ENCODE peak calls at places on chromosomes 11 and 22, in ten cellular contexts. E is effector memory CD4-positive, alpha-beta T cell; U is Panc1; S is transverse colon; X is epithelial cell of prostate; D is heart right ventricle; V is right lobe of liver; L is stomach; K is endodermal cell; H is IMR-90. G is an unnamed sample.

GRCh38 chr22:30240541-30241417 is 5.8 kb downstream of the LIF start:
- DNase-seq in H (peak), S (no peak), K (no peak), U (no peak), V (no peak), D (no peak), L (no peak), E (no peak), X (no peak), G (no peak)

GRCh38 chr11:119144825-119145476 is 3.9 kb upstream of the ABCG4 start:
- DNase-seq in E (no peak), S (peak), V (peak), X (no peak), L (peak), H (peak), D (peak), K (peak), U (peak), G (peak)

GRCh38 chr11:47408598-47409439 is 429 bp downstream of the SLC39A13 start:
- DNase-seq in U (no peak), S (peak), L (peak), X (peak), D (peak), V (peak), K (peak), H (peak), E (no peak), G (no peak)

GRCh38 chr22:43094085-43094484 is 4.9 kb upstream of the TTLL1 start:
- DNase-seq in S (peak), U (no peak), V (peak), D (peak), K (peak), H (peak), E (no peak), X (peak), L (peak), G (no peak)

GRCh38 chr11:65851083-65851579 is 6.8 kb downstream of the CFL1 start:
- DNase-seq in H (no peak), K (peak), V (no peak), L (no peak), D (no peak), U (no peak), S (no peak), X (no peak), E (no peak), G (no peak)

GRCh38 chr11:74744277-74744676 is 4.4 kb upstream of the RNF169 start:
- DNase-seq in V (no peak), L (no peak), U (no peak), E (no peak), D (no peak), K (no peak), X (no peak), S (no peak), H (peak), G (no peak)

GRCh38 chr11:11072067-11072466 is 214.2 kb upstream of the ZBED5 start:
- DNase-seq in L (no peak), S (no peak), K (peak), H (no peak), U (no peak), E (no peak), X (peak), D (no peak), V (no peak), G (no peak)

GRCh38 chr11:133541331-133542095 is 9.2 kb upstream of the OPCML start:
- DNase-seq in X (no peak), L (no peak), S (no peak), D (no peak), E (no peak), K (peak), U (no peak), H (no peak), V (no peak), G (no peak)

GRCh38 chr22:36433318-36434231 is 45.8 kb upstream of the MYH9 start:
- DNase-seq in V (peak), L (peak), D (no peak), E (no peak), K (peak), S (peak), X (no peak), U (no peak), H (no peak), G (no peak)

GRCh38 chr11:59088164-59088563 is 2.1 kb downstream of the GLYATL1B start:
- DNase-seq in U (no peak), L (no peak), D (no peak), V (no peak), H (no peak), K (no peak), X (no peak), E (no peak), S (no peak), G (no peak)

GRCh38 chr11:116421529-116422185 is 351.1 kb downstream of the BUD13 start:
- DNase-seq in X (no peak), L (no peak), D (no peak), U (no peak), S (no peak), V (no peak), K (peak), E (no peak), H (no peak), G (no peak)

GRCh38 chr11:106030609-106031008 is 8.6 kb upstream of the MSANTD4 start:
- DNase-seq in H (no peak), U (no peak), X (no peak), K (no peak), D (no peak), E (no peak), S (no peak), L (no peak), V (no peak), G (no peak)

GRCh38 chr22:46373838-46374662 is 38.5 kb downstream of the TRMU start:
- DNase-seq in V (no peak), X (no peak), K (no peak), L (no peak), S (peak), U (no peak), E (no peak), H (no peak), D (no peak), G (no peak)

GRCh38 chr11:130431337-130431773 is 2.9 kb upstream of the ADAMTS8 start:
- DNase-seq in V (peak), X (no peak), L (peak), E (peak), U (no peak), H (peak), K (peak), S (peak), D (peak), G (peak)

GRCh38 chr22:28333106-28333505 is 346.5 kb downstream of the TTC28 start:
- DNase-seq in S (no peak), X (no peak), L (no peak), H (no peak), E (no peak), U (no peak), D (no peak), V (no peak), K (no peak), G (no peak)

GRCh38 chr11:67310246-67311050 is 7.1 kb downstream of the SSH3 start:
- DNase-seq in H (no peak), K (peak), E (no peak), U (no peak), X (no peak), D (no peak), V (no peak), S (no peak), L (peak), G (no peak)

GRCh38 chr11:126282361-126282741 is 542 bp upstream of the TIRAP start:
- DNase-seq in E (peak), U (no peak), V (peak), L (peak), H (peak), D (peak), K (peak), X (no peak), S (peak), G (peak)

GRCh38 chr11:47983464-47984397 is 3.4 kb downstream of the PTPRJ start:
- DNase-seq in H (peak), V (no peak), S (no peak), K (no peak), L (no peak), X (no peak), D (no peak), U (no peak), E (no peak), G (no peak)

GRCh38 chr11:7606496-7606895 is 66.8 kb downstream of the CYB5R2 start:
- DNase-seq in X (no peak), S (no peak), E (no peak), H (no peak), L (no peak), U (no peak), K (no peak), D (no peak), V (no peak), G (no peak)

GRCh38 chr11:36312593-36312990 is 16.5 kb downstream of the PRR5L start:
- DNase-seq in D (no peak), U (no peak), V (no peak), X (peak), E (no peak), L (no peak), H (peak), K (no peak), S (no peak), G (no peak)

GRCh38 chr11:31815743-31816466 is 4.8 kb upstream of the PAX6 start:
- DNase-seq in U (no peak), X (no peak), K (peak), L (no peak), E (no peak), S (no peak), H (no peak), D (no peak), V (no peak), G (no peak)

GRCh38 chr22:39092111-39092867 is 4.8 kb upstream of the APOBEC3H start:
- DNase-seq in X (no peak), V (no peak), S (no peak), K (no peak), H (no peak), D (no peak), E (no peak), L (no peak), U (no peak), G (no peak)

DNA sequence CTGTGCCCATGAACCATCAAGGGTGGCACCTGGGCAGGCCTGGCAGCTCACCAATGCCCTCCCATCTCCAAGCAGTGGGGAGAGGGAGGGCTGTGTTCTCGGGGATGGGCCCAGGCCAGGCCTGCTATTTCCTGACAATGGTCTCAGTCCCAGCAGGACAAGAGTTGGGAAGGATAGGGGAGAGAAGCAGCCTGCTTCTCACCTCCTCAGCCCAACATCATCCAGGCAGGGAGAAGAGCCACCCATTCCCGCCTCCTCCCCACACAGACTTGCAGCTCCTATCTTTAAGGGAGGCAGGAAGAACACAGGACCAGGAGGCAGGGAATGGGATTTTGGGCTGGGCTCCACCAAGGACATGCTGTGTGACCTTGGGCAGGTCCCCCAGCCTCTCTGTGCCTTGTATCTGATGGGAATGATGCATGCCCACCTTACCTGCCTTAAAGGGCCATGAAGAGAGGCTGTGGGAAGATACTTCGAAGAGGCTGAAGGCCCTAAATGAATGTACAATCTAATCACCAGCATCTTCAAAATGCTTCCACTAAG is 108.7 kb downstream of the DSCAML1 start:
- DNase-seq in V (no peak), K (no peak), D (no peak), H (no peak), L (no peak), U (no peak), E (no peak), X (no peak), S (no peak), G (no peak)
- H3K27ac ChIP-seq in V (no peak), K (no peak), D (no peak), H (no peak), L (no peak), U (no peak), E (no peak), X (no peak), S (no peak), G (peak)

GRCh38 chr22:18085188-18085587 is 7.4 kb downstream of the PEX26 start:
- DNase-seq in D (no peak), E (no peak), L (peak), X (no peak), H (peak), V (peak), S (peak), K (no peak), U (no peak), G (no peak)
- H3K27ac ChIP-seq in D (no peak), E (no peak), L (peak), X (peak), H (no peak), V (peak), S (peak), K (no peak), U (no peak), G (no peak)

GRCh38 chr11:71963468-71963867 is 34.6 kb downstream of the RNF121 start:
- DNase-seq in X (no peak), U (no peak), E (no peak), H (no peak), V (no peak), D (no peak), S (no peak), K (no peak), L (no peak), G (no peak)

GRCh38 chr11:71964641-71965040 is 34.1 kb upstream of the IL18BP start:
- DNase-seq in E (no peak), U (no peak), L (no peak), K (no peak), V (no peak), S (no peak), X (no peak), H (no peak), D (no peak), G (no peak)

DNA sequence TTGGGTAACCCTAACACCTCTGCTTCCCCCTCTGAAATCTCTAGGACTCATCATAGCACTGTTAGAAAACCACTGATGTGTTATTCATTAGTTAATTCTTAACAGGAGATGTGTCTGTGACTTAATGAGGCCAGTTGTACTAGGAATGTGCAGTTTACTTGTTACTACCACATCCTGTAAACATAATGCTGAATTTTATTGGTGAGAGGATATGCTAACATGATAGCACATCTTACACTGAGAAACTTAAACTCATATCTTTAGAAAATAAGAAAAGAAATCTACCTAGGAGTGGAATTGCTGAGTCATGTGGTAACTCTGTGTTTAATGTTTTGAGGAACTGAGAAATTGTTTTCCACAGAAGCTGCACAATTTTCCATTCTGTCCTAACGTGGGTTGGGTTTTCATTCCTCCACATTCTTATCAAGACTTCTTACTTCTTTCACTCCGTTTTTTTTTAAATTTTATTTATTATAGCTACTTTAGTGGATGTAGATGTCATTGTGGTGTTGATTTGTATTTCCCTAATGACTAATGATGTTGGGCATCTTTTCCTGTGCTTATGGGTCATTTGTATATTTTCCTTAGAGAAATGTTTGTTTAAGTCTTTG is 33.7 kb downstream of the RNF121 start:
- DNase-seq in H (peak), X (no peak), K (no peak), L (no peak), U (no peak), V (no peak), S (no peak), E (no peak), D (no peak), G (no peak)
- H3K27ac ChIP-seq in H (no peak), X (peak), K (no peak), L (no peak), U (no peak), V (no peak), S (peak), E (no peak), D (no peak), G (no peak)

DNA sequence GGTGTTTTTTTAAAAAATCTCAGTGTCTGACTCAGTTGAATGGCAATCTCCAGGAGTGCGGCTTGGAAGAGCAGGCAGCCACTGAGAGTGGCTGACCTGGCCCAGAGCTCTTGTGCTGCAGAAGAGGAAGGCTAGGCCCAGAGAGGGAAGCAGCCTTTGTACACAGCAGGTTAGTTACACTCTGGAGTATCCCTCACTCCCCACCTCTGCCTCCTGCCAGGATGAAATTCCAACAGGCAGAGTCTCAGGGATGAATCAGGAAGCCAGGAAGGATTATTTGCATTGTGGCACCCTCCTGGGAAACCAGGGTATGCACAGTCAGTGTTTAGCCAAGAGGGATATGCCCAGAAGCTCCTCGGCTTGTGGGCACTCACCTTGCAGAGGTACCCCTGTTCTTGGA is 93.5 kb upstream of the ISX start:
- DNase-seq in H (no peak), X (no peak), L (no peak), E (no peak), K (peak), S (no peak), U (no peak), D (no peak), V (no peak), G (no peak)
- H3K27ac ChIP-seq in H (no peak), X (no peak), L (no peak), E (no peak), K (no peak), S (no peak), U (no peak), D (no peak), V (no peak), G (no peak)

DNA sequence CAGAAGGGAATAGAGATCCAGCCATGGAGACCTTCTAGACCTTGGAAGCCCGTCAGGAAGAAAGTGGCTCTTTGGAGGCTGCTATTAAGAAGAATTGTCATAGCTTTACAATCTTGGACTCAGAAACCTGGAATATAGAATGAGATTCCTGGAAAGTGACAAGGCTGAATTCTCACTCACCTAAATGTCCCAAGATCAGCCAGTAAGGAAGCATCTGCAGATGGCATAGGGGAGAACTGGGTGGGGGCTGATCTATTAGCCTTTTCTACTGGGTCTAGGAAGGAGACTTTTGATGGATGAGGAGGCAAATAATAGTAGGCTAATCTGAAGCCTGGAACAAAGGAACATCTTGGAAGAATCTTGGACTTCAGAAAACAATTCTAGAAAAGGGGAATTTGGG is at the start of gene OR51G1:
- DNase-seq in V (no peak), X (no peak), H (no peak), S (no peak), L (no peak), D (no peak), K (no peak), E (no peak), U (no peak), G (no peak)
- H3K27ac ChIP-seq in V (no peak), X (no peak), H (no peak), S (no peak), L (no peak), D (no peak), K (no peak), E (no peak), U (no peak), G (no peak)

DNA sequence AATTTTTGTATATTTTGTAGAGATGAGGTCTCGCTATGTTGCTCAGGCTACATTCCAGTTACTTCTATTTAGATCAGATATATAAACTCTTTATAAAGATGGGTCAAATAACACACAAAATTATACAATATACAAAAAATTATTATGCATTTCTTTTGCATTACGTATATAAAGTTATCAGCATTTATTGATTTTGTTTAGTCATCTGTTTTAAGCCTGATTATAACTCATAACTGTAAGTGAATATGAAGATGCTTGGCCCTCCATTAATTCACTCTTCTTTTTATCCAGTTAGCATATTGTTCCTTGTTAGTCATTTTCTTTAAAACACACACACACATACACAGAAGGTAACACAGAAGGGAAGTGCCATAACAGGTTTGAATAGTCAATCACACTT is 14.5 kb downstream of the AQP11 start:
- DNase-seq in D (no peak), X (no peak), V (no peak), E (no peak), L (no peak), H (no peak), S (no peak), U (no peak), K (no peak), G (no peak)
- H3K27ac ChIP-seq in D (no peak), X (no peak), V (no peak), E (no peak), L (no peak), H (no peak), S (no peak), U (no peak), K (no peak), G (no peak)

DNA sequence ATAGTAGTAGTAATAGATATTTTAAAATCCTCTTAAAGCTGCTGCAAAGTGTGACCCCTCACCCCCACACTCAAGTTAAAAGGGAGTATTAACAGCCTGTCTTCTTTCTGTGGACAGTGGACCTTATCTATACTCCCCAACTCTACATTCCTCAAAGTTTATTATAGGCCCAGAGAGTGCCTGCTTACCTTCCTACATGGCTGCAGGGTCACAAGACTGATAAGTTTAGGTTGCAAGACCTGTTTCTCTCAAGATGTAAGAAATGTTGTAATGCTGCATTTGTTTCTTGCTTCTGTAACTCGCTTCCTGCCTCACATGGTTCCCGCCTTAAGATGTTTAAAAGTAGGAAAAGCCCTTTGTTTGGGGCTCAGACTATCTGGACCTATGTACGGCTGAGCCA is 10.1 kb upstream of the NXPE1 start:
- DNase-seq in S (no peak), L (no peak), V (no peak), K (no peak), E (no peak), X (no peak), D (no peak), H (no peak), U (no peak), G (no peak)
- H3K27ac ChIP-seq in S (no peak), L (no peak), V (no peak), K (no peak), E (no peak), X (no peak), D (no peak), H (no peak), U (no peak), G (no peak)

DNA sequence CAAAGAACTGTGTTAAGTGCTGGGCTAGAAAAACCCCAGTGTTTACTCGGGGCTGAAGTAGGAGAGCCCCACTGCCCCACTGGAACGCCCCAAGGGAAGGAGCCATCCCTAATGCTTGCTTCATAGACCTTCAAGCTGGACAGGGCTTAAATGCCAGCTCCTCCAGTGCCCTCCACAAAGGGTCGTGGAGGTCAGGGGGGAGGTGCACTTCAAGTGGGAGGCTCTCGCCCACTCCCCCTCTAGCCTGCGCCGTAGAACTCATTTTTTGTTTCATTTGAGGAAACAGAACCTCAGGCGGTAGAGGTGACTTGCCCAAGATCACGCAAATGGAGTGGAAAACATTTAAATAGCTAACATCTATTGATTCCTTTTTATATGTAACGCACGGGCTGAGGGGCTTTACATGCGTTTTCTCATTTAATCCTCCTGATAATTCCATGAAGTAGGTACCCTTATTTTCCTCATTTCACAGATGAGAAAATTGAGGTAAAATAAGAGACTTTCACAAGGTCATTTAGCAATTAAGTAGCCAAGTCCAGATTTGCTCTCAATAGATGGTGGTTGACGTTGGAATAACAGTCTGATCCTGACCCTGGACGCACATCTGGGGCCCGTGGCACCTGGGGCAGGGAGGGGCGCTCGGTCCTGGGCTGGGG is 525 bp upstream of the ZDHHC13 start:
- DNase-seq in K (peak), S (no peak), U (no peak), D (no peak), X (no peak), E (no peak), L (no peak), V (no peak), H (no peak), G (no peak)
- H3K27ac ChIP-seq in K (no peak), S (no peak), U (peak), D (no peak), X (peak), E (peak), L (peak), V (no peak), H (no peak), G (no peak)